ENCODE peak calls at places on chromosomes 6 and 20, in four cellular contexts. X is HCT116, E is iris pigment epithelial cell, P is NCI-H1105 treated with DMSO at 0.1 percent for 48 hours. J is an unnamed sample.

GRCh38 chr6:31058128-31058894 is 48.0 kb downstream of the MUC22 start:
- DNase-seq in X (peak), E (peak), P (peak), J (peak)

GRCh38 chr6:21678990-21679389 is 85.4 kb downstream of the SOX4 start:
- DNase-seq in X (no peak), E (peak), P (no peak), J (peak)

GRCh38 chr6:391559-392440 is at the start of gene IRF4:
- DNase-seq in X (no peak), E (no peak), P (no peak), J (no peak)

GRCh38 chr6:145036848-145037567 is 698.3 kb downstream of the EPM2A start:
- DNase-seq in X (no peak), E (peak), P (no peak), J (peak)

GRCh38 chr6:40075051-40075445 is 140.8 kb upstream of the MOCS1 start:
- DNase-seq in X (no peak), E (no peak), P (no peak), J (no peak)

GRCh38 chr20:445514-446336 is 16.6 kb downstream of the TBC1D20 start:
- DNase-seq in X (no peak), E (no peak), P (no peak), J (no peak)

GRCh38 chr6:169567809-169568208 is 134.0 kb downstream of the WDR27 start:
- DNase-seq in X (no peak), E (no peak), P (no peak), J (no peak)

GRCh38 chr6:168301648-168302398 is 17.8 kb downstream of the DACT2 start:
- DNase-seq in X (no peak), E (no peak), P (no peak), J (no peak)

GRCh38 chr6:113495521-113495920 is 361.6 kb upstream of the MARCKS start:
- DNase-seq in X (no peak), E (peak), P (no peak), J (peak)

GRCh38 chr6:139027620-139028182 is 844 bp upstream of the ABRACL start:
- DNase-seq in X (no peak), E (peak), P (peak), J (peak)

GRCh38 chr6:99905209-99906106 is 88.6 kb downstream of the MCHR2 start:
- DNase-seq in X (peak), E (peak), P (peak), J (peak)

GRCh38 chr20:57022306-57022705 is 244.1 kb downstream of the BMP7 start:
- DNase-seq in X (peak), E (no peak), P (no peak), J (no peak)

GRCh38 chr6:166413491-166413951 is 30.8 kb upstream of the MPC1 start:
- DNase-seq in X (no peak), E (no peak), P (no peak), J (no peak)

GRCh38 chr20:1817577-1818211 is 77.5 kb upstream of the SIRPA start:
- DNase-seq in X (no peak), E (no peak), P (no peak), J (no peak)

GRCh38 chr6:117449549-117450439 is 24.1 kb upstream of the ROS1 start:
- DNase-seq in X (peak), E (peak), P (peak), J (peak)

GRCh38 chr6:39102024-39102820 is 12.8 kb downstream of the SAYSD1 start:
- DNase-seq in X (no peak), E (peak), P (no peak), J (peak)

GRCh38 chr6:66522864-66523263 is 815.8 kb upstream of the EYS start:
- DNase-seq in X (no peak), E (no peak), P (no peak), J (no peak)

GRCh38 chr6:109051301-109051700 is 43.3 kb downstream of the SESN1 start:
- DNase-seq in X (no peak), E (peak), P (no peak), J (peak)

GRCh38 chr20:1809121-1809520 is 86.1 kb upstream of the SIRPA start:
- DNase-seq in X (no peak), E (peak), P (no peak), J (peak)

GRCh38 chr20:35091808-35092523 is 641 bp downstream of the TRPC4AP start:
- DNase-seq in X (no peak), E (peak), P (peak), J (peak)

GRCh38 chr20:60446273-60447111 is 488.3 kb downstream of the CDH26 start:
- DNase-seq in X (no peak), E (no peak), P (no peak), J (peak)

GRCh38 chr6:90446164-90446563 is 140.7 kb downstream of the MAP3K7 start:
- DNase-seq in X (no peak), E (peak), P (peak), J (peak)

GRCh38 chr6:129886401-129887155 is 25.5 kb upstream of the TMEM244 start:
- DNase-seq in X (no peak), E (no peak), P (no peak), J (no peak)

GRCh38 chr20:8020314-8021079 is 936 bp upstream of the TMX4 start:
- DNase-seq in X (no peak), E (no peak), P (peak), J (no peak)

GRCh38 chr20:52004720-52005119 is 186.9 kb downstream of the ZFP64 start:
- DNase-seq in X (no peak), E (peak), P (no peak), J (peak)

GRCh38 chr6:6696867-6697531 is 108.5 kb downstream of the LY86 start:
- DNase-seq in X (peak), E (peak), P (peak), J (peak)

GRCh38 chr6:164106345-164106769 is 691.8 kb downstream of the QKI start:
- DNase-seq in X (no peak), E (peak), P (no peak), J (peak)

GRCh38 chr20:34524426-34524825 is 8.2 kb downstream of the DYNLRB1 start:
- DNase-seq in X (no peak), E (no peak), P (no peak), J (no peak)